ENCODE peak calls at places on chromosomes 2 and 18, in four cellular contexts. J is GM12865, I is Calu3, R is sigmoid colon. Q is an unnamed sample.
A peak's percentile ranks its signal among the peaks of the same experiment; 100 is the strongest.

GRCh38 chr2:15776629-15776919 is 163.8 kb upstream of the MYCN start:
- DNase-seq in J (no peak), I (no peak), R (no peak), Q (no peak)

GRCh38 chr2:36555789-36556188 is 42.2 kb downstream of the FEZ2 start:
- DNase-seq in J (no peak), I (no peak), R (no peak), Q (no peak)

GRCh38 chr2:145524836-145525235 is 1004.9 kb upstream of the ZEB2 start:
- DNase-seq in J (no peak), I (no peak), R (no peak), Q (no peak)

GRCh38 chr18:13587937-13588336 is 138.4 kb downstream of the FAM210A start:
- DNase-seq in J (peak; percentile 62), I (no peak), R (no peak), Q (no peak)

GRCh38 chr18:58263055-58263732 is 219.2 kb downstream of the NEDD4L start:
- DNase-seq in J (no peak), I (peak; percentile 36), R (no peak), Q (no peak)

GRCh38 chr2:190533968-190534309 is 583 bp downstream of the NEMP2 start:
- DNase-seq in J (peak; percentile 88), I (no peak), R (no peak), Q (no peak)

GRCh38 chr18:48843596-48843995 is 107.2 kb downstream of the SMAD7 start:
- DNase-seq in J (no peak), I (no peak), R (no peak), Q (no peak)

GRCh38 chr2:23524261-23524706 is 139.3 kb downstream of the KLHL29 start:
- DNase-seq in J (no peak), I (peak; percentile 49), R (peak; percentile 84), Q (no peak)

GRCh38 chr2:18132697-18133096 is 254.2 kb downstream of the KCNS3 start:
- DNase-seq in J (peak; percentile 26), I (no peak), R (no peak), Q (no peak)

GRCh38 chr18:9055626-9056025 is 46.9 kb upstream of the NDUFV2 start:
- DNase-seq in J (no peak), I (no peak), R (no peak), Q (no peak)

GRCh38 chr2:28683100-28683706 is 68.4 kb upstream of the PPP1CB start:
- DNase-seq in J (no peak), I (peak; percentile 41), R (peak; percentile 96), Q (no peak)

GRCh38 chr18:32889620-32890593 is 117.1 kb upstream of the KLHL14 start:
- DNase-seq in J (no peak), I (no peak), R (no peak), Q (no peak)

GRCh38 chr2:20225294-20226151 is 593 bp upstream of the SDC1 start:
- DNase-seq in J (peak; percentile 76), I (peak; percentile 85), R (peak; percentile 63), Q (no peak)

GRCh38 chr2:222300725-222301295 is 2.0 kb upstream of the PAX3 start:
- DNase-seq in J (no peak), I (no peak), R (no peak), Q (no peak)

GRCh38 chr18:7958897-7959146 is 391.7 kb downstream of the PTPRM start:
- DNase-seq in J (no peak), I (no peak), R (no peak), Q (no peak)

GRCh38 chr18:35672897-35673296 is 91.4 kb downstream of the GALNT1 start:
- DNase-seq in J (no peak), I (peak; percentile 10), R (no peak), Q (no peak)

GRCh38 chr2:11030909-11031308 is 119.2 kb downstream of the KCNF1 start:
- DNase-seq in J (no peak), I (peak; percentile 9), R (no peak), Q (no peak)

GRCh38 chr2:11026286-11026921 is 114.7 kb downstream of the KCNF1 start:
- DNase-seq in J (no peak), I (no peak), R (no peak), Q (no peak)

GRCh38 chr2:11027195-11027594 is 115.5 kb downstream of the KCNF1 start:
- DNase-seq in J (no peak), I (no peak), R (no peak), Q (no peak)

GRCh38 chr2:11029136-11029535 is 117.4 kb downstream of the KCNF1 start:
- DNase-seq in J (no peak), I (no peak), R (no peak), Q (no peak)

GRCh38 chr2:11028407-11028916 is 116.7 kb downstream of the KCNF1 start:
- DNase-seq in J (no peak), I (peak; percentile 18), R (no peak), Q (no peak)
- TF ChIP-seq CTCF in J (no peak), I (no peak), R (no peak), Q (no peak)

DNA sequence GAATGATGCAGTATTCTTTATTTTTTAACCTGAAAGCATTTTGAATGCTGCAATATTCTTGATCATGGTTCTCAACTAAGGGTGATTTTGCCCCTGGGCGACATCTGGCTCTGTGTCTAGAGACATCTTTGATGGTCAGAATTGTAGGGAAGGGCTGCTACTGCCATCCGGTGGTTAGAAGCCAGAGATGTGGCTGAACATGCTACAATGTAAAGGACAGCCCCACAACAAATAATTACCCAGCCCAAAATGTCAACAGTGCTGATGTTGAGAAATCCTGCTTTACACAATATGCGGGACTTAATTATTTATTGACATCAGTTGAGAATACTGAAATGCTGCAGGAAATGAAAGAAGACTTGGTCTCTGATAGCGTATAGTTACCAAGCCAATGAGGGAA is 37.5 kb upstream of the SERPINB2 start:
- DNase-seq in J (peak; percentile 41), I (peak; percentile 65), R (no peak), Q (no peak)
- TF ChIP-seq CTCF in J (peak; percentile 28), I (peak; percentile 31), R (no peak), Q (peak; percentile 43)

DNA sequence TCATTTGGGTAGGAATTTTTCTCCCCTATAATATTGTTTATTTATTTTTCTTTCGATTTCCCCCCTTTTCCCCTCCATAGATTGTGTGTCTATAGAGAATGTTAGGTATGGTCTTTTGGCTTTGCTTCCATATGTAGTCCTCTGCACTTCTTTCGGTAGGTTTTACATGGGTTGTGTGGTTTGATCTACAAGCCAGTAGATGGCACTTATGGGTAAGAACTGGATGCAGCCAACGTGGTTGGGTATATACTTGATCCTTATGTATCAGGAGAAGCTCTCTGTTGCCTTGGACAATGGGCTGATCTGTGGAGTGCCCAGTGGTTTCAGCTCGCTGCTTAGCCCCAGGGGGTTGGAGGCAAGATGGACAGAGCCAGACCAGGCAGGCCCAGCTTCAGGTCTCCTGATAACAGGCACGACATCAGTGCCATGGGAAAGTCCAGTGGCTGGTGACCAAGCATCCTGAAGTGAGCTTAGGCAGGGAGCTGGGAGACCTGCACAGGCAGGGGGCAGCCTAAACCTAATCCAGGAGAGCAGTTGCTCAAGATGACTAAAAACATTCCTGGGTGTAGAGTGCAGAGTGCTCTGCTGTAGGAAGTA is 488.3 kb downstream of the CCDC85A start:
- DNase-seq in J (no peak), I (no peak), R (no peak), Q (no peak)
- TF ChIP-seq CTCF in J (no peak), I (no peak), R (no peak), Q (no peak)

GRCh38 chr2:25552343-25552742 is 121.0 kb downstream of the DTNB start:
- DNase-seq in J (no peak), I (no peak), R (no peak), Q (no peak)
- TF ChIP-seq CTCF in J (no peak), I (no peak), R (no peak), Q (no peak)

DNA sequence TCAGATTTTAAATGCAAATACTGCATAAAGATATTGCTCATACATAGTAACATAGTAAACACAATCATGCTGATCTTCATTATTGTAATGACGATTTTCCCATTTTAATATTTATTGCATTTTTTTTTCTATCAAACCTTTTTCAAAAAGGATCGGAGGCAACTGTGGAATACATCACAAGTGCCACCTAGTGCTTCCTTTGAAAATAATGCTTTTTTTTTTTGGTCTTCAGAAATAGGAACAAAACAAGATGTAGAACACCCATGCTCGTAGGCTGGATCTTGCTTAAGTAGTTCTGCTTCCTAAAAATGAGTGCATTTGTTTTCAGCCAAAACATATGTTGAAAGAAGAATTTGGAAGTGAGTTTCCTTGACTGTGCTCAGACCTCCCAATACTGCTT is 35.7 kb upstream of the GPR155 start:
- DNase-seq in J (peak; percentile 13), I (no peak), R (no peak), Q (no peak)
- TF ChIP-seq CTCF in J (peak; percentile 17), I (no peak), R (peak; percentile 31), Q (peak; percentile 32)

Q was measured in AG09319.